ENCODE peak calls at places on chromosomes 13 and 19, in nine cellular contexts. J is KG1; Y is stimulated activated CD8-positive, alpha-beta memory T cell treated with anti-CD3 and anti-CD28 coated beads, Interleukin-2, amount 100 ng/mL, for 48 hours; L is stromal cell of bone marrow; E is psoas muscle; B is activated T-cell treated with anti-CD3 and anti-CD28 coated beads, Interleukin-2, amount 50 U/mL, for 48 hours; M is nucleus accumbens; V is NCI-H1417; D is left ventricle myocardium inferior. G is an unnamed sample.

GRCh38 chr19:21322528-21322927 is 6.7 kb downstream of the ZNF708 start:
- DNase-seq in J (no peak), Y (no peak), L (no peak), E (no peak), B (no peak), M (peak; percentile 79), V (no peak), D (peak; percentile 58), G (no peak)

GRCh38 chr13:50159613-50160012 is 144.4 kb downstream of the KCNRG start:
- DNase-seq in J (no peak), Y (no peak), L (no peak), E (no peak), B (no peak), M (no peak), V (no peak), D (no peak), G (no peak)

GRCh38 chr13:30978981-30979956 is 46.8 kb downstream of the TEX26 start:
- DNase-seq in J (no peak), Y (peak; percentile 43), L (no peak), E (no peak), B (peak; percentile 49), M (no peak), V (no peak), D (no peak), G (peak; percentile 1)

GRCh38 chr19:33767898-33768413 is 28.7 kb upstream of the KCTD15 start:
- DNase-seq in J (no peak), Y (no peak), L (no peak), E (no peak), B (no peak), M (no peak), V (no peak), D (no peak), G (no peak)

GRCh38 chr19:40658031-40658430 is 32.4 kb downstream of the NUMBL start:
- DNase-seq in J (no peak), Y (no peak), L (no peak), E (peak; percentile 4), B (no peak), M (no peak), V (no peak), D (no peak), G (no peak)

GRCh38 chr19:48940902-48941301 is 7.4 kb downstream of the DHDH start:
- DNase-seq in J (no peak), Y (no peak), L (no peak), E (no peak), B (no peak), M (no peak), V (no peak), D (no peak), G (no peak)

GRCh38 chr13:106287351-106287750 is 248.1 kb downstream of the EFNB2 start:
- DNase-seq in J (no peak), Y (no peak), L (no peak), E (no peak), B (no peak), M (no peak), V (no peak), D (no peak), G (no peak)

GRCh38 chr19:11530432-11530831 is 1.5 kb upstream of the ECSIT start:
- DNase-seq in J (peak; percentile 15), Y (peak; percentile 51), L (peak; percentile 31), E (peak; percentile 86), B (peak; percentile 63), M (peak; percentile 81), V (peak; percentile 87), D (peak; percentile 77), G (peak; percentile 21)

GRCh38 chr19:11378319-11379189 is 4.1 kb downstream of the SWSAP1 start:
- DNase-seq in J (no peak), Y (no peak), L (peak; percentile 79), E (no peak), B (peak; percentile 32), M (peak; percentile 18), V (peak; percentile 63), D (peak; percentile 44), G (peak; percentile 18)

GRCh38 chr19:35266149-35266903 is 2.4 kb upstream of the USF2 start:
- DNase-seq in J (no peak), Y (no peak), L (no peak), E (peak; percentile 61), B (no peak), M (no peak), V (no peak), D (no peak), G (no peak)

GRCh38 chr13:47932953-47933687 is 68.0 kb downstream of the SUCLA2 start:
- DNase-seq in J (no peak), Y (no peak), L (no peak), E (no peak), B (no peak), M (no peak), V (peak; percentile 65), D (no peak), G (peak; percentile 10)

GRCh38 chr19:55368701-55369563 is 1.3 kb downstream of the IL11 start:
- DNase-seq in J (no peak), Y (no peak), L (no peak), E (no peak), B (no peak), M (no peak), V (no peak), D (no peak), G (no peak)

GRCh38 chr19:50910722-50911121 is 473 bp downstream of the KLK4 start:
- DNase-seq in J (no peak), Y (no peak), L (no peak), E (no peak), B (no peak), M (no peak), V (no peak), D (no peak), G (no peak)

GRCh38 chr19:56076413-56076998 is 44.6 kb downstream of the ZNF787 start:
- DNase-seq in J (peak; percentile 12), Y (peak; percentile 17), L (peak; percentile 37), E (no peak), B (peak; percentile 63), M (no peak), V (peak; percentile 68), D (no peak), G (peak; percentile 41)

GRCh38 chr19:52646571-52647222 is 8.5 kb upstream of the ZNF83 start:
- DNase-seq in J (peak; percentile 8), Y (no peak), L (no peak), E (no peak), B (no peak), M (no peak), V (peak; percentile 16), D (no peak), G (no peak)

GRCh38 chr13:26020536-26021290 is 31.1 kb downstream of the SHISA2 start:
- DNase-seq in J (no peak), Y (no peak), L (no peak), E (no peak), B (no peak), M (no peak), V (no peak), D (no peak), G (no peak)

GRCh38 chr13:47036291-47037008 is 139.6 kb upstream of the HTR2A start:
- DNase-seq in J (no peak), Y (no peak), L (no peak), E (no peak), B (no peak), M (no peak), V (no peak), D (no peak), G (no peak)

GRCh38 chr19:39917561-39918182 is 16.8 kb downstream of the FCGBP start:
- DNase-seq in J (no peak), Y (no peak), L (no peak), E (no peak), B (no peak), M (no peak), V (no peak), D (no peak), G (no peak)

GRCh38 chr19:40684280-40684679 is 6.2 kb downstream of the NUMBL start:
- DNase-seq in J (no peak), Y (no peak), L (no peak), E (no peak), B (no peak), M (no peak), V (no peak), D (no peak), G (no peak)

GRCh38 chr19:10316229-10317044 is 622 bp upstream of the FDX2 start:
- DNase-seq in J (no peak), Y (no peak), L (no peak), E (no peak), B (no peak), M (peak; percentile 31), V (no peak), D (no peak), G (no peak)

GRCh38 chr19:1942078-1942933 is 1.3 kb downstream of the CSNK1G2 start:
- DNase-seq in J (peak; percentile 31), Y (peak; percentile 61), L (peak; percentile 27), E (peak; percentile 83), B (peak; percentile 80), M (peak; percentile 44), V (peak; percentile 81), D (peak; percentile 66), G (peak; percentile 43)

GRCh38 chr13:30881931-30882899 is 23.9 kb upstream of the MEDAG start:
- DNase-seq in J (no peak), Y (no peak), L (no peak), E (no peak), B (no peak), M (no peak), V (peak; percentile 9), D (no peak), G (no peak)

GRCh38 chr19:8615813-8616596 is 5.5 kb upstream of the ADAMTS10 start:
- DNase-seq in J (peak; percentile 53), Y (peak; percentile 50), L (no peak), E (peak; percentile 59), B (peak; percentile 72), M (no peak), V (no peak), D (peak; percentile 51), G (peak; percentile 7)

GRCh38 chr19:5149930-5150329 is 181.0 kb downstream of the KDM4B start:
- DNase-seq in J (no peak), Y (no peak), L (no peak), E (no peak), B (no peak), M (no peak), V (no peak), D (no peak), G (no peak)

G was measured in NCI-H1105 treated with DMSO at 0.1 percent for 48 hours.